ENCODE peak calls at places on chromosomes 2 and 18, in four cellular contexts. D, I, R and U are unnamed samples.
A peak's percentile ranks its signal among the peaks of the same experiment; 100 is the strongest.

GRCh38 chr18:34647251-34647650 is 62.8 kb upstream of the DTNA start:
- DNase-seq in D (no peak), I (no peak), R (no peak), U (no peak)

GRCh38 chr2:96157649-96158553 is 12.7 kb upstream of the DUSP2 start:
- DNase-seq in D (no peak), I (no peak), R (no peak), U (no peak)

GRCh38 chr18:1483386-1483785 is 578.7 kb downstream of the ADCYAP1 start:
- DNase-seq in D (no peak), I (no peak), R (no peak), U (no peak)

GRCh38 chr2:165791811-165792454 is 2.1 kb downstream of the GALNT3 start:
- DNase-seq in D (peak; percentile 45), I (no peak), R (no peak), U (no peak)

GRCh38 chr18:79519751-79520472 is 124.2 kb downstream of the NFATC1 start:
- DNase-seq in D (peak; percentile 38), I (peak; percentile 14), R (peak; percentile 32), U (peak; percentile 4)

GRCh38 chr2:148021059-148021985 is at the start of gene MBD5:
- DNase-seq in D (peak; percentile 58), I (no peak), R (no peak), U (no peak)

GRCh38 chr2:134722728-134723127 is 3.9 kb upstream of the TMEM163 start:
- DNase-seq in D (no peak), I (no peak), R (no peak), U (no peak)

GRCh38 chr2:53460347-53460746 is 307.3 kb upstream of the CHAC2 start:
- DNase-seq in D (no peak), I (no peak), R (no peak), U (peak; percentile 51)

GRCh38 chr2:58644992-58645391 is 403.9 kb upstream of the FANCL start:
- DNase-seq in D (no peak), I (no peak), R (no peak), U (no peak)

GRCh38 chr2:159982270-159982669 is 80.1 kb downstream of the PLA2R1 start:
- DNase-seq in D (peak; percentile 64), I (peak; percentile 49), R (peak; percentile 48), U (no peak)

GRCh38 chr18:74493689-74494088 is 2.5 kb upstream of the CNDP2 start:
- DNase-seq in D (peak; percentile 55), I (no peak), R (no peak), U (peak; percentile 67)

GRCh38 chr2:239151201-239152131 is 249.4 kb downstream of the HDAC4 start:
- DNase-seq in D (no peak), I (no peak), R (no peak), U (no peak)

GRCh38 chr2:63544017-63544627 is 44.2 kb downstream of the WDPCP start:
- DNase-seq in D (peak; percentile 2), I (no peak), R (no peak), U (no peak)

GRCh38 chr2:239295377-239296019 is 105.3 kb downstream of the HDAC4 start:
- DNase-seq in D (no peak), I (no peak), R (no peak), U (no peak)

GRCh38 chr18:51525453-51526225 is 328.2 kb upstream of the MEX3C start:
- DNase-seq in D (no peak), I (no peak), R (no peak), U (no peak)

GRCh38 chr2:138239902-138240595 is 261.5 kb upstream of the SPOPL start:
- DNase-seq in D (no peak), I (no peak), R (no peak), U (no peak)

GRCh38 chr2:221096651-221097567 is 475.2 kb downstream of the EPHA4 start:
- DNase-seq in D (no peak), I (no peak), R (no peak), U (no peak)

GRCh38 chr2:65464604-65465003 is 32.2 kb upstream of the SPRED2 start:
- DNase-seq in D (no peak), I (no peak), R (no peak), U (no peak)

GRCh38 chr18:56921888-56922480 is 224.9 kb upstream of the BOD1L2 start:
- DNase-seq in D (peak; percentile 1), I (no peak), R (no peak), U (no peak)

GRCh38 chr2:164867779-164868397 is 26.3 kb upstream of the COBLL1 start:
- DNase-seq in D (no peak), I (no peak), R (no peak), U (no peak)

GRCh38 chr18:70072678-70073077 is 125.0 kb upstream of the CD226 start:
- DNase-seq in D (peak; percentile 50), I (no peak), R (no peak), U (no peak)

GRCh38 chr2:30217644-30218361 is 13.5 kb upstream of the LBH start:
- DNase-seq in D (no peak), I (peak; percentile 64), R (no peak), U (peak; percentile 95)

GRCh38 chr2:171404258-171404657 is 29.5 kb downstream of the METTL8 start:
- DNase-seq in D (peak; percentile 79), I (no peak), R (no peak), U (no peak)

GRCh38 chr2:129400825-129401224 is 578.6 kb upstream of the RAB6C start:
- DNase-seq in D (no peak), I (no peak), R (no peak), U (peak; percentile 12)

GRCh38 chr2:212359425-212360067 is 179.1 kb downstream of the ERBB4 start:
- DNase-seq in D (no peak), I (no peak), R (no peak), U (no peak)

GRCh38 chr2:72915907-72916742 is 1.2 kb upstream of the EMX1 start:
- DNase-seq in D (no peak), I (no peak), R (no peak), U (peak; percentile 68)

GRCh38 chr2:207876834-207877535 is 107.3 kb upstream of the FZD5 start:
- DNase-seq in D (no peak), I (no peak), R (no peak), U (no peak)

DNA sequence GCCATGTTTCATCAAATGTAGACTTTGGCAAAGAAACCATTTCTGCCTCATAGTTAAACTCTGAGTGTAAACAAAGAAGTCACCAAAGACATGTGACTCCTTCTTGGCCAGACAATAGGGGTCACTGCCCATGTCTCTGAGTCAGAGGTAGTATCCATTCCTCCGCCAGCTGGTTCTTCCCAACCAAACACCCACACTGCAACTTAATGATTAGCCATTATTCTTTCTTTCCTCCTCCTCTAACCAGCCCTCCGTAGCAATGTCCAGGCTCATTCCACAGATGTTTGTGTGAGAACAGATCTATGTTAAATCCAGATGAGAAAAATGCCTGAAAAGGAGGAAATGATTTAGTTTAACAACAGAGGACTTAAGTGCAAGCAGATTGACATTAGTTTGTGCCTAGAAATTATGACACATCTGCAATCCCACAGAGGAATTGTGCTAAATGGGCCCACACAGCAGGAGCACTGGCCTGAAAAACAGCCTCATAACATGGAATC is 127.9 kb upstream of the SH3BP4 start:
- DNase-seq in D (peak; percentile 98), I (no peak), R (peak; percentile 27), U (peak; percentile 88)
- TF ChIP-seq POLR2A in D (no peak), I (no peak), R (no peak), U (peak; percentile 14)

GRCh38 chr2:84716564-84716963 is 164.3 kb downstream of the TRABD2A start:
- DNase-seq in D (no peak), I (no peak), R (no peak), U (no peak)

GRCh38 chr2:84717302-84717701 is 163.6 kb downstream of the TRABD2A start:
- DNase-seq in D (no peak), I (no peak), R (no peak), U (no peak)

GRCh38 chr2:84708442-84708841 is 172.4 kb downstream of the TRABD2A start:
- DNase-seq in D (no peak), I (no peak), R (no peak), U (no peak)

GRCh38 chr2:84713441-84713840 is 167.4 kb downstream of the TRABD2A start:
- DNase-seq in D (peak; percentile 43), I (no peak), R (no peak), U (no peak)

DNA sequence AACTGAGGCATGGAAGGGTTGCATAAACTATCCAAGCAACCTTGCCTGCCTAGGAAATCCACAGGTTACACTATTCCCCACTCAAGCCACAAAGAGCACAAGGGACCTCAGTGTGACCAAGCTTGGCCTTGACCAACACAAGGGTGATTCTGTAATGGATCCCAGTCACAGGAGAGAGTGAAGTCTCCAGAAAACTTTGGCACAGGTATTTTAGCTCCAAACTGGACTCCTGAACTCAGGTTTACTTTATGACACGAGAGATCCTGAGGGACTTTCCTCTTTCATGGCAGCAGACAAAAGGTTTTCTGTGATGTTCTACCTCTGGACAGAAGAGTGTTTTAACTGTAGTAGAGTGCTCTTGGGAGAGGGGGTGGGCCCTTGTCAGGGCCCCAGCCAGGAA is 169.2 kb downstream of the TRABD2A start:
- DNase-seq in D (no peak), I (no peak), R (no peak), U (no peak)
- H3K4me3 ChIP-seq in D (no peak overlapping the region), I (no peak overlapping the region), R (no peak overlapping the region), U (no peak overlapping the region)

GRCh38 chr2:179262077-179262660 is 2.5 kb downstream of the SESTD1 start:
- DNase-seq in D (no peak), I (no peak), R (no peak), U (no peak)

GRCh38 chr2:179263460-179264237 is 983 bp downstream of the SESTD1 start:
- DNase-seq in D (peak; percentile 57), I (peak; percentile 32), R (peak; percentile 48), U (peak; percentile 45)

GRCh38 chr2:179263015-179263414 is 1.6 kb downstream of the SESTD1 start:
- DNase-seq in D (peak; percentile 74), I (no peak), R (no peak), U (no peak)

GRCh38 chr2:179261161-179261825 is 3.3 kb downstream of the SESTD1 start:
- DNase-seq in D (no peak), I (no peak), R (no peak), U (no peak)

DNA sequence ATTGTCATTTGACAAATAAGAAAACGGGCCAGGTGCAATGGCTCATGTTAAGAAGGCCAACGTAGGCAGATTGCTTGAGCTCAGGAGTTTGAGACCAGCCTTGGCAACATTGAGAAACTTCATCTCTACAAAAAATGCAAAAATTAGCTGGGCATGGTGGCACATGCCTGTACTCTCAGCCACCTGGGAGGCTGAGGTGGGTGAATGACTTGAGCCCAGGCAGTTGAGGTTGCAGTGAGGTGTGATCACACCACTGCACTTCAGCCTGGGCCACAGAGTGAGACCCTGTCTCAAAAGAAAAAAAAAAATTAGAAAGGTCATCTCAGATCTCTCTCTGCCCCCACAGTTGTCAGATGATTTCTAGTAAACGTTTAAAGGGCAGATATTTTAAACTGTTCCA is 4.4 kb downstream of the SESTD1 start:
- DNase-seq in D (no peak), I (no peak), R (no peak), U (no peak)
- H3K4me1 ChIP-seq in D (peaks cover 2% of the 10 kb centered on the region), I (peaks cover 3% of the 10 kb centered on the region), R (no peaks in the 10 kb centered on the region), U (peaks cover 24% of the 10 kb centered on the region)

GRCh38 chr2:216498418-216499413 is at the start of gene RPL37A:
- DNase-seq in D (peak; percentile 96), I (peak; percentile 86), R (peak; percentile 90), U (peak; percentile 95)
- TF ChIP-seq POLR2A in D (peak; percentile 97), I (peak; percentile 84), R (peak; percentile 93), U (peak; percentile 97)